ENCODE peak calls at places on chromosomes 12 and 14, in five cellular contexts. Z is HepG2, C is suprapubic skin, O is dorsolateral prefrontal cortex, B is ovary. U is an unnamed sample.

GRCh38 chr12:6824962-6825381 is 3.2 kb upstream of the P3H3 start:
- DNase-seq in B (no peak), C (no peak), O (no peak), Z (no peak), U (no peak)

GRCh38 chr12:115941362-115941761 is 336.1 kb downstream of the MED13L start:
- DNase-seq in Z (no peak), O (no peak), C (no peak), B (no peak), U (no peak)

GRCh38 chr12:117466677-117467362 is 105.4 kb upstream of the NOS1 start:
- DNase-seq in C (no peak), Z (peak), B (no peak), O (no peak), U (no peak)

GRCh38 chr12:49909826-49910225 is 6.1 kb upstream of the FAIM2 start:
- DNase-seq in O (no peak), B (peak), C (no peak), Z (peak), U (no peak)

GRCh38 chr12:95633671-95634465 is 82.6 kb upstream of the USP44 start:
- DNase-seq in Z (no peak), O (no peak), C (no peak), B (no peak), U (no peak)

GRCh38 chr12:130054803-130055202 is 107.5 kb upstream of the FZD10 start:
- DNase-seq in O (no peak), Z (no peak), B (no peak), C (no peak), U (no peak)

GRCh38 chr12:3463927-3464326 is 27.1 kb upstream of the PRMT8 start:
- DNase-seq in C (no peak), O (no peak), Z (no peak), B (no peak), U (no peak)

GRCh38 chr12:104680506-104680905 is 223.8 kb downstream of the CHST11 start:
- DNase-seq in C (no peak), Z (no peak), B (no peak), O (peak), U (no peak)

GRCh38 chr12:6334940-6335450 is 6.9 kb downstream of the TNFRSF1A start:
- DNase-seq in C (no peak), O (no peak), B (no peak), Z (no peak), U (no peak)

GRCh38 chr14:104081951-104082464 is 3.5 kb upstream of the ASPG start:
- DNase-seq in B (no peak), O (no peak), Z (no peak), C (no peak), U (no peak)

GRCh38 chr12:29309320-29309902 is 71.6 kb downstream of the ERGIC2 start:
- DNase-seq in C (no peak), Z (no peak), O (no peak), B (no peak), U (no peak)

GRCh38 chr12:48998497-48999353 is 450 bp downstream of the DDN start:
- DNase-seq in Z (no peak), B (no peak), C (no peak), O (no peak), U (no peak)

GRCh38 chr14:21985081-21985480 is 311.5 kb upstream of the OR4E1 start:
- DNase-seq in O (no peak), C (no peak), Z (no peak), B (no peak), U (no peak)

GRCh38 chr12:54371328-54372112 is 7.2 kb upstream of the GPR84 start:
- DNase-seq in O (no peak), B (peak), C (no peak), Z (no peak), U (no peak)

GRCh38 chr12:54368709-54369596 is 4.7 kb upstream of the GPR84 start:
- DNase-seq in C (peak), O (peak), B (peak), Z (peak), U (peak)

GRCh38 chr12:54372113-54372806 is 8.0 kb upstream of the GPR84 start:
- DNase-seq in C (no peak), B (no peak), O (no peak), Z (no peak), U (no peak)

GRCh38 chr12:54369597-54370217 is 5.4 kb upstream of the GPR84 start:
- DNase-seq in B (peak), Z (no peak), O (no peak), C (no peak), U (no peak)

GRCh38 chr12:54370218-54370730 is 6.0 kb upstream of the GPR84 start:
- DNase-seq in Z (no peak), O (peak), B (peak), C (peak), U (peak)
- TF ChIP-seq CTCF in Z (peak), O (peak), B (peak), C (peak), U (peak)

GRCh38 chr12:58504539-58504938 is 415.8 kb downstream of the LRIG3 start:
- DNase-seq in Z (no peak), C (no peak), O (no peak), B (no peak), U (no peak)
- H3K27ac ChIP-seq in Z (no peak), C (no peak), O (no peak), B (no peak), U (no peak)

DNA sequence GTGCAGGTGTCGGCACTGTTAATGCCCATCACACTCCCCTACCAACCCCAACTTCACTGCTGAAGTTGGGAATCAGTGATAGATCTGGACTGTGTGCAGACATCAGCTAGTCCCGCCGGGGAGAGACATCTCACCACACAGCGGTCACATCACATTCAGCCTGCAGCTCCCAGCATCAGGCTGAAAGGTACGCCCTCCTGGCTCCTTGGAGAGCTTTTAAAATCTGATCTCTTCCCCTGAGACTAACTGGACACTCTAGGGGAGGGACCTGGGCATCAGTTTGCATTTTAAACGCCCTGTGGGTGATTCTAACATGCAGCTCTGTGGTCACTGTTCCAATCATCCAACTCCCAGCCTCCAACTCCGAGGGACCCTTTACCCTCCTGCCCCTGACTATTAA is 58.4 kb downstream of the CCDC85C start:
- DNase-seq in C (no peak), B (no peak), O (no peak), Z (no peak), U (no peak)
- TF ChIP-seq CTCF in C (no peak), B (no peak), O (no peak), Z (no peak), U (no peak)

DNA sequence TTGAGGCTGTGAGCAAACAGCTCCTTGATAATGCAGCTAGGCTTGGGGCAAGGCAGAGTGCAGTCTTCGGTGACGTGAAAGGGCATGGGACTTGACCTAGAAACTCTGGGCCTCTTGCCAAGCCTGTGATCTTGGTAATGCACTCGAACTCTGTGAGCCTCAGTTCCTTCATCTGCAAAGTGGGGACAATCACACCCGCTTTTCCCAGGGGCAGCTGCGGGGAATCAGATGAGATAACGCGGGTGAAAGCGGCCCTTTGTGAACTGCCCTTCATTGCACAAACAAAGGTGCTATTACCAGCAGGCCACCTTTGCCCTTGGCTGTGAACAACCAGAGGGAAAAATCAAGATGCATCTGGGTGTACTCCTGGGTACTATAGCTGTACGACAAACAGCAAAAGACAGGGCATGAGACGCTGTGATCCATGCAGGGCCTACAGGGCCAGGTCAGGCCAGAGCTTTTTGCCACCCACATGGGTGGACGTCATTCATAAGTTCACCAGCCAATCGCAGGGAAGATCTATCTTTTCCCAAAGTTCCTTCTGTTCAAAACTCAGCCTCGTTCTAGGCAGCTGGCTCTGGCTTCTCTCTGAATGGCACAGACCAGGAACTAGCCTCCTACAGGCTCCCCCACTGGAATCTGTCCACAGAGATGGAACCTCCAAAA is 3.2 kb downstream of the MSI1 start:
- DNase-seq in O (peak), C (no peak), Z (peak), B (no peak), U (no peak)
- H3K27ac ChIP-seq in O (no peak), C (no peak), Z (no peak), B (no peak), U (no peak)

DNA sequence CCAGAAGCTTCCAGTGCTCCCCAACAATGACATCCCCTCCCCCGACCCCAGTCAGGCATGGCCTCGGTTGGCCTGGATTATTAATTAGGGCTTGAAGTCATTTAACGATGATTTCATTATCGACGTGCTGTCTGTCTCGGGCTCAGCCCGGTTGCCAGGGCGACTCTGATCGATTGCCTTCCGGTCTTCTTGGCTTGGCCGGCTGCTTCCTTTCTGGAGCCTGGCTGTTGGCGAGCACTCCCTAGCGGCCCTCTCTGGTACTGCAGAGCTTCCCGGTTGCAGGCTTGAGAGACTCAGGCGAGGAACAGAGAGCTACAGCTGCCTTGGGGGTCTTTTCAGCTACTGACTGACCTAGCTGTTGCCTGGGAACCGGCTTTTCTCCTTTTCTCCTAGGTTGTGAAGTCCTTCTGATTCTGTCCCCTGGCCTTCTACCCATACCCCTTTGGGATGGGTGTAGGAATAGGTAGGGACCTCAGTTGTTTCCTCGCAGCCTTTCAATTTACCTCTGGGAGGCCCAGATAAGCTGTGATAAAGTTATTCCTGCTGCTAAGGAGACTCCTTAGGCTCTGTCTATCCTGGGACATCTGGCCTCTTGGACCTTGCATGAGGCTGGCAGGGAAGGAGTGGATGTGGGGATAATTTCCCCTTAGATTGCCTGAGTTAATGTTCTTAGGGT is 5.5 kb upstream of the CISTR start:
- DNase-seq in B (peak), O (peak), C (peak), Z (peak), U (no peak)
- TF ChIP-seq CTCF in B (peak), O (peak), C (peak), Z (peak), U (peak)

DNA sequence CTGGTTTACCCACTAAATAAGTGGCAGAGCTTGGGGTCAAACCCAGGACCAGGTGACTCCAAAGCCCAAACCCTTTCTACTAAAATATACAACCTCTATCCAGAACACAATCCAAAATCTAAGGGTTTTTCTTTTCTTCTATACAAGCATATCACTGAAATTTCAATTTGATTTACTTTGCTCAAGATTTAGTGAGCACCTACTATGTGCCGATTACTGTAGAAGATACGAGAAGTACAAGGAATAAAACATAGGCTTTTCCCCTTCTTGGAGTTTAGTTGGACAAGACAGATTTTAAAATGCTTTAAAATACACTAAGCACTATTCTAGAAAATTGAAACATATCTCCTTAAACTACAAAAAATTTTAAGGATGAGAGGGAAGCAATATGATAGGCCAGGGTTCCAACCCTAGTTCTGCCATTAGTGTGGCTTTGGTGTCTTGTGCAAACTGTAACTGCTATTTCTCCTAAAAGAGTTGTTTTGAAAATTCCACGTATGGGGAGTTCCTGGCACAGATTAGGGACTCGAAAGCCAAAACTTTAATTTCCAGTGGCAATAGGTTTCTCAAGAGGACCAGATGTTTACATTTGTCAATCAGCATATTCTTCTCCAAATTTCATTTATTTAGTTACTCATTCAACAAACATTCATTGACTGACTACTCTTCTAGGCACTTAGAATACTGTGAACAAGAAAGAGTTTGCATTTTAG is 2.6 kb downstream of the L3HYPDH start:
- DNase-seq in Z (peak), O (no peak), C (no peak), B (no peak), U (no peak)
- H3K27ac ChIP-seq in Z (peak), O (peak), C (no peak), B (no peak), U (peak)

U was measured in coronary artery.